ENCODE peak calls at places on chromosomes 16 and 17, in four cellular contexts. V is K562, B is HepG2, W is HCT116. S is an unnamed sample.

GRCh38 chr17:74305865-74306654 is 20.0 kb upstream of the KIF19 start:
- DNase-seq in V (no peak), B (no peak), W (no peak), S (no peak)

GRCh38 chr16:75494696-75495601 is at the start of gene CHST6:
- DNase-seq in V (peak), B (peak), W (no peak), S (peak)

GRCh38 chr16:2142942-2143868 is 5.2 kb upstream of the RAB26 start:
- DNase-seq in V (peak), B (no peak), W (no peak), S (no peak)

GRCh38 chr17:27466748-27467375 is 10.6 kb downstream of the KSR1 start:
- DNase-seq in V (no peak), B (no peak), W (no peak), S (no peak)

GRCh38 chr17:45979137-45979536 is 19.9 kb upstream of the STH start:
- DNase-seq in V (no peak), B (no peak), W (no peak), S (no peak)

GRCh38 chr16:74271879-74272278 is 24.7 kb upstream of the PSMD7 start:
- DNase-seq in V (no peak), B (no peak), W (no peak), S (no peak)

GRCh38 chr17:44360826-44361225 is 2.8 kb downstream of the FAM171A2 start:
- DNase-seq in V (peak), B (no peak), W (no peak), S (no peak)

GRCh38 chr17:44323359-44324091 is 1.1 kb downstream of the SLC25A39 start:
- DNase-seq in V (no peak), B (no peak), W (no peak), S (no peak)

GRCh38 chr17:18904482-18904881 is 46.6 kb downstream of the PRPSAP2 start:
- DNase-seq in V (no peak), B (peak), W (no peak), S (no peak)

GRCh38 chr16:85615014-85615851 is 2.1 kb downstream of the GSE1 start:
- DNase-seq in V (no peak), B (peak), W (peak), S (no peak)

GRCh38 chr17:54891176-54891821 is 9.4 kb upstream of the TOM1L1 start:
- DNase-seq in V (peak), B (peak), W (peak), S (no peak)

GRCh38 chr17:82257473-82257872 is 16.0 kb downstream of the CSNK1D start:
- DNase-seq in V (peak), B (no peak), W (no peak), S (no peak)

GRCh38 chr17:28724500-28725165 is 1.4 kb downstream of the TLCD1 start:
- DNase-seq in V (no peak), B (no peak), W (no peak), S (no peak)

GRCh38 chr17:57986841-57987581 is 1.0 kb downstream of the VEZF1 start:
- DNase-seq in V (peak), B (peak), W (no peak), S (no peak)

GRCh38 chr16:12868169-12868568 is 33.2 kb upstream of the SHISA9 start:
- DNase-seq in V (no peak), B (no peak), W (no peak), S (no peak)

GRCh38 chr16:4382795-4383357 is 11.2 kb downstream of the VASN start:
- DNase-seq in V (no peak), B (no peak), W (no peak), S (no peak)

GRCh38 chr16:2146739-2147138 is 1.7 kb upstream of the RAB26 start:
- DNase-seq in V (no peak), B (no peak), W (no peak), S (no peak)

GRCh38 chr17:39227364-39227919 is 1.7 kb upstream of the STAC2 start:
- DNase-seq in V (no peak), B (no peak), W (no peak), S (no peak)

GRCh38 chr16:47979783-47980182 is 176.0 kb downstream of the ABCC12 start:
- DNase-seq in V (no peak), B (no peak), W (no peak), S (no peak)

GRCh38 chr16:85422374-85423185 is 190.5 kb upstream of the GSE1 start:
- DNase-seq in V (peak), B (peak), W (no peak), S (no peak)

GRCh38 chr17:382644-383533 is 30.3 kb upstream of the RPH3AL start:
- DNase-seq in V (no peak), B (peak), W (no peak), S (no peak)

GRCh38 chr16:72657791-72658190 is 390.1 kb downstream of the ZFHX3 start:
- DNase-seq in V (no peak), B (no peak), W (no peak), S (no peak)

DNA sequence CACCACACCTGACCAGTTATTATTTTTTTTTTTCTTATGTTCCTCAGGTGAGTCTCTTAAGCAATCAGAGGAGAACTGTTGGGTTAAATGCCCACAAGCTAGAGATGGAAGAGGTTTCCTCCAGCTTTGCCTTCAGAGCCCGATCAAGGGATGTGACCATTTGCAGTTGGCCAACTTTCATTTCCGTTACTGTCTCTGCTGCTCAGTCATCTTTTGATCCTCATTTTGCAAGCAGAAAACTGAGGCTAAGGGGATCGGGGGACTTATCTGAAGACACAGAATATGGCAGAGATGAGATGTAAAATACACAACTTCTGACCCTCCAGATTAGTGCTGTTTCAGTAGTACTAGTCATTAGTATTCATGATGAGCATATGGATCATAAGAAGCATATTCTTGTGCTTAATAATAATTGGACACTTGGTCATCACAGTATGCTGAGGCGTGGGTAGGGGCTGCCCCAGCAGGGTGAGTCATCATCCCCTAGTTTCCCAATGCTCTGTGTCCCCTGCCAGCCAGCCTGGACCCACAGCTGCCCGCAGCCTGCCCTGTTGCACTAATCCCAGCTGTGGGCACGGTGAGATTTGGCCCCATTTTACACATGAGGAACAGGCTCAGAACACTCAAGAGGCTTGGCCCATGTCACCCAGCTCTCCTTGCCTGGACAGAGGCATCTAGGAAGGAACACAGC is 189.0 kb downstream of the RAB11FIP4 start:
- DNase-seq in V (no peak), B (no peak), W (no peak), S (no peak)
- TF ChIP-seq FOSL1 in V (no peak), B (no peak), W (no peak), S (no peak)

GRCh38 chr17:17044846-17045561 is 2.7 kb downstream of the MPRIP start:
- DNase-seq in V (no peak), B (no peak), W (no peak), S (no peak)
- TF ChIP-seq FOSL1 in V (no peak), B (no peak), W (no peak), S (no peak)

DNA sequence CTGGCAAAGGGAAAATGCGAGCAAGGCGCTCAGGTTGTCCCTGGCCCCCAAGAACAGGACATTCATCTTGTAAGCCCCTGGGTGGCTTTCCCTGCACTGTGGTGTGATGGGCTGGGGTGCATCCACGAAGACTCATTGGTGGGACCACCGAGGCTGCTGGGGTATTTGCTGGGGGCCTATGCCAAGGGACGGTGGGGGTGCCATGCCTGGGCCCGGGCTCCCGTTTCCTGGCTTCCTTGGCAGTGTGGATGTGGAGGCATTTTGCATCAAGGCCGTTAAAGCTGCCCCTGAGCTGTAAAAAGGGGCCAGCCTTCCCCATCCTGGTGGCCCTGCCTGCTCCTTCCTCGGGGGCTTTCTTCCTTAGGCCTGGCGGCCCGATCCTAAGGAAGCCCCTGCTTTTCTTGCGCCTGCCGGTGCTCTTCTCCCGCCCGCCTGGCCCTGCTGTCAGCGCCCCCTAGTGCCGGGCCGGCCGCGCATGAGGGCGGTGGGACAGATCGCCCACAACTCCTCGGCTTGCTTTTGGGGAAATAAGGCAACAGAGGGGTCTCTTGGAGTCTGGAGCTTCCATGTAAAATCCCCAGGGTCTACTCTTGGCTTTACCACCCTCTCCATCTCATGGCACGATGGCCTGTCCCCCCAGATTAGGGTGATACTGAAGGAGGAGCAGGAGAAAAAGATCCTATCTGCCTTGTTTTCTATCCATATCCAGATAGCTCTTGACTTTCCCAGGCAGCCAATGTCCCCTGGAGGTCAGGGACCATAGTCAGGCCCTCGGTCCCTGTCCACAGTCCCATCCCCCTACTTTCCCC is 9.8 kb upstream of the TBX2 start:
- DNase-seq in V (peak), B (no peak), W (no peak), S (peak)
- TF ChIP-seq FOSL1 in V (no peak), B (no peak), W (no peak), S (no peak)

GRCh38 chr16:247027-247426 is 12.4 kb downstream of the FAM234A start:
- DNase-seq in V (no peak), B (no peak), W (no peak), S (no peak)
- TF ChIP-seq FOSL1 in V (no peak), B (no peak), W (no peak), S (no peak)

GRCh38 chr16:51248217-51248616 is 97.1 kb upstream of the SALL1 start:
- DNase-seq in V (no peak), B (no peak), W (no peak), S (no peak)

GRCh38 chr16:51242281-51242994 is 91.4 kb upstream of the SALL1 start:
- DNase-seq in V (no peak), B (no peak), W (no peak), S (no peak)

GRCh38 chr16:51239196-51239595 is 88.1 kb upstream of the SALL1 start:
- DNase-seq in V (no peak), B (no peak), W (no peak), S (no peak)

GRCh38 chr16:51245306-51245705 is 94.2 kb upstream of the SALL1 start:
- DNase-seq in V (no peak), B (no peak), W (no peak), S (no peak)

GRCh38 chr16:51243836-51244483 is 92.9 kb upstream of the SALL1 start:
- DNase-seq in V (no peak), B (peak), W (no peak), S (no peak)
- TF ChIP-seq FOSL1 in V (no peak), B (peak), W (no peak), S (no peak)

DNA sequence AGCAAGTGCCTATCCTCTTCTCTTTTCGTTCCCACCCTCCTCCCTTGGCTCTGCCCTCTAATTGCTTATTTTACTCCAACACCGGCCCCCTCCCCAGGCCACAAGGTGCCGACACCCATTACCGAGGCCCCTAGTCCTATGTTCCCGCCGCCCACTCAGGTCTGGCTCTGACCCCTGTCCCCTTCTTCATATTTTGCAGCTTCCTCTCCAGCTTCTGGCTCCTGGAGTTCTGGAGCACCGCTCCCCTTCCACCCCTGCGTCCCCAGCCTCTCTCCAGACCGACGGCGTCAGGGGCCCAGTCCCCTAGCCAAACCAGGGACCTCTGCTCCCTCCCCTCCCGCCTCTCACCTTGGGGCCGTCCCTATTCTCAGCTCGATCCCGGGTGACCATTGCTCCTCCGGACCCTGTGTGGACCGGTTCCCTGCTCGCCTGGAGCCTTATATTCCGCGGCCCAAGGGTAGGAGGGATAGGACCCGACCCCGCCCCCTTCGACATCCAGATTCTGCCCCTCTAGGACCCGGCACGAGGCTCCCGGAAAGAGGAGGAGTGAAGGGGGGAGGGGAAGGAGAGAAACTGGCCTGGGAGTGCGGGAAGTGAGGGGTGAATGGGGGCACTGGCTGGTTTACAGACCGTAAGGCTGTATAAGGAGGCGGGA is at the start of gene HES7:
- DNase-seq in V (peak), B (no peak), W (no peak), S (peak)
- TF ChIP-seq FOSL1 in V (no peak), B (no peak), W (no peak), S (peak)

S was measured in H1.